ENCODE peak calls at places on chromosomes 16 and 17, in nine cellular contexts. N, F, E, Q, L, T, S, G and D are unnamed samples.

GRCh38 chr17:50863221-50863843 is 2.8 kb downstream of the TOB1 start:
- DNase-seq in L (peak; percentile 41), T (peak; percentile 36), Q (peak; percentile 38), G (peak; percentile 22), F (peak; percentile 50), E (peak; percentile 23), N (peak; percentile 46), S (peak; percentile 50), D (no peak)

GRCh38 chr17:4313482-4314114 is 49.8 kb upstream of the ANKFY1 start:
- DNase-seq in F (no peak), Q (no peak), L (no peak), S (peak; percentile 37), E (no peak), N (no peak), G (no peak), T (no peak), D (no peak)

GRCh38 chr16:3475604-3476375 is 19.5 kb downstream of the C16orf90 start:
- DNase-seq in L (no peak), G (no peak), F (no peak), Q (no peak), N (no peak), E (no peak), S (no peak), T (no peak), D (no peak)

GRCh38 chr17:39462644-39463375 is 1.5 kb downstream of the CDK12 start:
- DNase-seq in G (no peak), N (no peak), Q (peak; percentile 10), T (no peak), E (no peak), F (no peak), S (no peak), L (peak; percentile 50), D (peak; percentile 83)

GRCh38 chr17:81890447-81891302 is 711 bp downstream of the ALYREF start:
- DNase-seq in F (no peak), E (no peak), T (no peak), Q (peak; percentile 46), G (no peak), S (no peak), N (peak; percentile 46), L (peak; percentile 71), D (no peak)

GRCh38 chr16:68504066-68504465 is 35.0 kb upstream of the ZFP90 start:
- DNase-seq in L (no peak), S (no peak), N (no peak), T (no peak), G (no peak), E (no peak), Q (no peak), F (no peak), D (no peak)

GRCh38 chr17:73429440-73430164 is 117.8 kb upstream of the CDC42EP4 start:
- DNase-seq in T (peak; percentile 26), S (peak; percentile 81), N (peak; percentile 86), G (peak; percentile 51), Q (peak; percentile 75), F (peak; percentile 38), E (peak; percentile 89), L (peak; percentile 88), D (peak; percentile 93)

GRCh38 chr16:79261944-79262552 is 338.5 kb downstream of the MAF start:
- DNase-seq in G (no peak), N (no peak), T (no peak), Q (no peak), S (no peak), L (no peak), E (no peak), F (no peak), D (no peak)

GRCh38 chr16:70437582-70438324 is 1.1 kb downstream of the ST3GAL2 start:
- DNase-seq in E (no peak), L (peak; percentile 53), Q (no peak), N (no peak), T (no peak), G (no peak), S (peak; percentile 62), F (no peak), D (no peak)

GRCh38 chr16:73315645-73316044 is 267.7 kb upstream of the ZFHX3 start:
- DNase-seq in T (no peak), L (peak; percentile 55), S (no peak), G (no peak), N (peak; percentile 30), F (no peak), Q (no peak), E (no peak), D (no peak)

GRCh38 chr17:70168979-70169706 is at the start of gene KCNJ2:
- DNase-seq in S (peak; percentile 55), L (peak; percentile 87), Q (peak; percentile 85), N (peak; percentile 76), F (peak; percentile 68), T (peak; percentile 69), G (peak; percentile 37), E (peak; percentile 11), D (no peak)

GRCh38 chr17:81200695-81201580 is 21.8 kb downstream of the CEP131 start:
- DNase-seq in T (no peak), N (no peak), S (peak; percentile 82), F (peak; percentile 55), E (peak; percentile 9), L (peak; percentile 75), G (peak; percentile 51), Q (peak; percentile 31), D (no peak)

GRCh38 chr17:7844292-7845154 is 10.3 kb upstream of the TMEM88 start:
- DNase-seq in L (peak; percentile 91), Q (peak; percentile 93), G (peak; percentile 95), N (peak; percentile 91), S (peak; percentile 97), E (peak; percentile 73), F (peak; percentile 91), T (peak; percentile 95), D (no peak)

GRCh38 chr17:39677581-39678339 is 9.5 kb downstream of the PNMT start:
- DNase-seq in N (no peak), L (no peak), S (peak; percentile 33), Q (no peak), T (no peak), F (no peak), E (no peak), G (no peak), D (no peak)

GRCh38 chr17:7263071-7263800 is 958 bp upstream of the CLDN7 start:
- DNase-seq in E (no peak), N (peak; percentile 40), T (peak; percentile 32), F (no peak), L (no peak), G (no peak), Q (no peak), S (no peak), D (no peak)

GRCh38 chr17:35627417-35627816 is 40.3 kb downstream of the AP2B1 start:
- DNase-seq in G (no peak), S (no peak), E (no peak), T (no peak), Q (no peak), L (no peak), N (no peak), F (no peak), D (no peak)

GRCh38 chr17:66002063-66002585 is 189.8 kb downstream of the CEP112 start:
- DNase-seq in T (no peak), E (no peak), Q (no peak), L (no peak), F (no peak), G (no peak), N (no peak), S (no peak), D (no peak)

GRCh38 chr16:11251525-11252481 is 4.2 kb downstream of the SOCS1 start:
- DNase-seq in G (no peak), L (no peak), N (peak; percentile 34), Q (no peak), S (peak; percentile 44), E (peak; percentile 78), T (no peak), F (no peak), D (no peak)

GRCh38 chr17:40100419-40100668 is at the start of gene NR1D1:
- DNase-seq in E (no peak), F (no peak), N (no peak), S (no peak), T (no peak), Q (no peak), L (no peak), G (no peak), D (no peak)

GRCh38 chr16:65828296-65828695 is 538.2 kb upstream of the CDH5 start:
- DNase-seq in N (no peak), S (no peak), G (no peak), L (no peak), E (no peak), F (no peak), T (no peak), Q (no peak), D (no peak)

GRCh38 chr16:11757671-11758545 is 15.3 kb upstream of the TXNDC11 start:
- DNase-seq in T (no peak), L (no peak), G (no peak), F (no peak), E (no peak), Q (no peak), N (no peak), S (peak; percentile 60), D (no peak)

GRCh38 chr17:18184143-18185007 is 747 bp downstream of the ALKBH5 start:
- DNase-seq in Q (peak; percentile 34), L (peak; percentile 81), G (no peak), S (peak; percentile 31), F (peak; percentile 15), T (no peak), E (peak; percentile 78), N (peak; percentile 82), D (no peak)

GRCh38 chr16:19967561-19967960 is 82.9 kb upstream of the GPRC5B start:
- DNase-seq in Q (no peak), G (no peak), F (no peak), L (no peak), N (no peak), E (no peak), S (no peak), T (no peak), D (no peak)

GRCh38 chr17:81534157-81535006 is 6.2 kb downstream of the FSCN2 start:
- DNase-seq in N (no peak), T (no peak), E (no peak), Q (no peak), S (no peak), G (no peak), F (no peak), L (no peak), D (no peak)

GRCh38 chr16:48687421-48688038 is 77.5 kb upstream of the N4BP1 start:
- DNase-seq in Q (peak; percentile 67), S (peak; percentile 78), T (peak; percentile 52), E (no peak), F (peak; percentile 62), N (peak; percentile 20), G (peak; percentile 45), L (peak; percentile 68), D (no peak)

GRCh38 chr17:2102931-2103398 is 48.1 kb downstream of the HIC1 start:
- DNase-seq in Q (no peak), L (no peak), F (no peak), T (no peak), G (peak; percentile 89), N (no peak), E (no peak), S (peak; percentile 57), D (no peak)

GRCh38 chr16:68629315-68629900 is 15.7 kb upstream of the CDH3 start:
- DNase-seq in G (no peak), E (no peak), S (no peak), L (no peak), Q (no peak), N (no peak), T (no peak), F (no peak), D (no peak)

GRCh38 chr16:59192551-59193199 is 458.6 kb upstream of the GOT2 start:
- DNase-seq in T (peak; percentile 7), G (no peak), N (no peak), L (peak; percentile 10), E (no peak), F (peak; percentile 35), Q (peak; percentile 59), S (no peak), D (no peak)